ENCODE peak calls at places on chromosomes 16 and 17, in five cellular contexts. R is hippocampal formation; D is activated CD4-positive, alpha-beta T cell treated with anti-CD3 and anti-CD28 coated beads, Interleukin-2, amount 10 ng/mL, durations not matched to agents 7 days and 5 days; T is NCI-H1436; S is memory B cell. M is an unnamed sample.

GRCh38 chr17:4490109-4490591 is 8.5 kb upstream of the SPNS2 start:
- DNase-seq in R (no peak), D (no peak), T (no peak), S (no peak), M (no peak)

GRCh38 chr16:89842471-89843408 is 14.5 kb downstream of the SPIRE2 start:
- DNase-seq in R (no peak), D (no peak), T (no peak), S (no peak), M (no peak)

GRCh38 chr17:51709867-51710266 is 448.6 kb downstream of the CA10 start:
- DNase-seq in R (no peak), D (no peak), T (no peak), S (no peak), M (no peak)

GRCh38 chr17:933168-934083 is 46.1 kb downstream of the NXN start:
- DNase-seq in R (no peak), D (no peak), T (no peak), S (no peak), M (no peak)

GRCh38 chr16:81582655-81583441 is 138.2 kb downstream of the CMIP start:
- DNase-seq in R (peak; percentile 81), D (no peak), T (no peak), S (no peak), M (no peak)

GRCh38 chr17:74749262-74750038 is 1.0 kb downstream of the NHERF1 start:
- DNase-seq in R (no peak), D (peak; percentile 57), T (no peak), S (no peak), M (no peak)

GRCh38 chr16:77585379-77585778 is 136.9 kb upstream of the NUDT7 start:
- DNase-seq in R (no peak), D (no peak), T (no peak), S (no peak), M (no peak)

GRCh38 chr17:76710863-76711611 is at the start of gene MXRA7:
- DNase-seq in R (peak; percentile 64), D (peak; percentile 56), T (peak; percentile 67), S (peak; percentile 62), M (peak; percentile 21)

GRCh38 chr17:68512967-68513474 is 791 bp downstream of the PRKAR1A start:
- DNase-seq in R (no peak), D (no peak), T (peak; percentile 95), S (peak; percentile 25), M (no peak)